ENCODE peak calls at places on chromosomes 3 and 15, in five cellular contexts. V, A, M, W and N are unnamed samples.

GRCh38 chr3:171753025-171753472 is 57.2 kb downstream of the PLD1 start:
- DNase-seq in V (no peak), A (peak; percentile 88), M (no peak), W (no peak), N (no peak)

GRCh38 chr15:100733786-100734185 is 131.4 kb downstream of the ASB7 start:
- DNase-seq in V (no peak), A (peak; percentile 66), W (no peak), M (no peak), N (no peak)

GRCh38 chr3:116087431-116087830 is 357.9 kb downstream of the LSAMP start:
- DNase-seq in M (peak; percentile 36), A (no peak), V (no peak), W (no peak), N (no peak)

GRCh38 chr3:73052857-73053256 is 8.6 kb upstream of the EBLN2 start:
- DNase-seq in V (no peak), M (no peak), A (no peak), W (no peak), N (no peak)

GRCh38 chr3:55885721-55886120 is 398.6 kb upstream of the WNT5A start:
- DNase-seq in V (no peak), M (no peak), W (no peak), A (no peak), N (no peak)

GRCh38 chr3:151460240-151460639 is 621 bp downstream of the IGSF10 start:
- DNase-seq in V (no peak), A (peak; percentile 30), M (no peak), W (no peak), N (no peak)

GRCh38 chr15:77858677-77859490 is 218.6 kb downstream of the TBC1D2B start:
- DNase-seq in W (no peak), V (no peak), M (no peak), A (no peak), N (no peak)

GRCh38 chr3:139309046-139309660 is 34.7 kb upstream of the MRPS22 start:
- DNase-seq in V (no peak), M (no peak), W (no peak), A (no peak), N (no peak)

GRCh38 chr3:58150130-58150663 is 60.6 kb downstream of the DNASE1L3 start:
- DNase-seq in M (no peak), A (no peak), W (no peak), V (no peak), N (no peak)

GRCh38 chr3:72380193-72380592 is 468.1 kb downstream of the SHQ1 start:
- DNase-seq in A (peak; percentile 59), V (no peak), W (no peak), M (no peak), N (no peak)

GRCh38 chr3:30310251-30310954 is 296.0 kb upstream of the TGFBR2 start:
- DNase-seq in M (no peak), W (no peak), A (peak; percentile 77), V (no peak), N (no peak)

GRCh38 chr3:30306896-30307295 is 299.5 kb upstream of the TGFBR2 start:
- DNase-seq in M (no peak), A (no peak), W (no peak), V (no peak), N (no peak)

GRCh38 chr3:30308131-30308530 is 298.3 kb upstream of the TGFBR2 start:
- DNase-seq in W (no peak), A (peak; percentile 75), M (no peak), V (no peak), N (no peak)

GRCh38 chr3:30305021-30305420 is 301.4 kb upstream of the TGFBR2 start:
- DNase-seq in A (no peak), M (no peak), W (no peak), V (no peak), N (no peak)

GRCh38 chr3:30307548-30307947 is 298.9 kb upstream of the TGFBR2 start:
- DNase-seq in V (no peak), A (no peak), W (no peak), M (no peak), N (no peak)
- TF ChIP-seq CTCF in V (no peak), A (no peak), W (no peak), M (no peak), N (no peak)

GRCh38 chr3:165624761-165625160 is 212.5 kb downstream of the BCHE start:
- DNase-seq in W (no peak), A (peak; percentile 31), M (no peak), V (no peak), N (no peak)
- TF ChIP-seq CTCF in W (no peak), A (peak; percentile 56), M (peak; percentile 32), V (no peak), N (no peak)

GRCh38 chr3:183697610-183698317 is at the start of gene YEATS2:
- DNase-seq in A (peak; percentile 39), W (peak; percentile 62), V (peak; percentile 75), M (peak; percentile 80), N (peak; percentile 97)
- TF ChIP-seq CTCF in A (no peak), W (no peak), V (no peak), M (no peak), N (no peak)

GRCh38 chr3:160598865-160599264 is 33.5 kb upstream of the KPNA4 start:
- DNase-seq in W (no peak), A (no peak), M (no peak), V (no peak), N (no peak)
- TF ChIP-seq CTCF in W (no peak), A (no peak), M (no peak), V (no peak), N (no peak)

GRCh38 chr15:62883938-62884479 is 158.5 kb upstream of the TPM1 start:
- DNase-seq in V (no peak), W (no peak), M (no peak), A (peak; percentile 81), N (no peak)
- TF ChIP-seq CTCF in V (no peak), W (no peak), M (no peak), A (no peak), N (no peak)

DNA sequence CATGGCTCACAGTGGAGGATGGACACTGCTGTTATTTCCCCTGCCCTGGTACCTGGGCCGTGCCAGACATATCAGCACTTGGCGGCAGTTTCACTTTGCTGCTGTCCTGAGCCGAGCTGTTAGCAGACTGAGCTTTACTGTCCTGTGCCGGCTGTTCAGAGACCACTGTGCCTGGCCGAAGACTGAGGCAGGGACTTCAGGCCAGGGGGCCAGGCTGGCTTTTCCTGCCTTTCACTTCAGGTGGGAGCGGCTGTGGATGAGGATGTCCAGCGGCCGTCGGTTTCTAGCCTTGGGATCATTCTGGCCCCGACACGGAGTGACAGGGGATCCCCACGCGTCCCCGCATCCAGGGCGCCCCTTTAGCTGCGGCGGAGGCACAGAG is 1.0 kb downstream of the ATP10A start:
- DNase-seq in A (peak; percentile 36), V (no peak), M (no peak), W (peak; percentile 29), N (no peak)
- TF ChIP-seq CTCF in A (no peak), V (no peak), M (no peak), W (no peak), N (no peak)

GRCh38 chr3:126526668-126527005 is 2.7 kb downstream of the CHST13 start:
- DNase-seq in W (no peak), V (no peak), M (peak; percentile 4), A (no peak), N (no peak)

GRCh38 chr3:126525853-126526667 is 2.1 kb downstream of the CHST13 start:
- DNase-seq in A (no peak), M (peak; percentile 12), W (no peak), V (no peak), N (no peak)

GRCh38 chr3:126525091-126525852 is 1.3 kb downstream of the CHST13 start:
- DNase-seq in W (no peak), A (no peak), V (no peak), M (peak; percentile 12), N (no peak)

GRCh38 chr3:126523745-126524428 is at the start of gene CHST13:
- DNase-seq in A (no peak), V (peak; percentile 77), W (no peak), M (peak; percentile 75), N (no peak)

DNA sequence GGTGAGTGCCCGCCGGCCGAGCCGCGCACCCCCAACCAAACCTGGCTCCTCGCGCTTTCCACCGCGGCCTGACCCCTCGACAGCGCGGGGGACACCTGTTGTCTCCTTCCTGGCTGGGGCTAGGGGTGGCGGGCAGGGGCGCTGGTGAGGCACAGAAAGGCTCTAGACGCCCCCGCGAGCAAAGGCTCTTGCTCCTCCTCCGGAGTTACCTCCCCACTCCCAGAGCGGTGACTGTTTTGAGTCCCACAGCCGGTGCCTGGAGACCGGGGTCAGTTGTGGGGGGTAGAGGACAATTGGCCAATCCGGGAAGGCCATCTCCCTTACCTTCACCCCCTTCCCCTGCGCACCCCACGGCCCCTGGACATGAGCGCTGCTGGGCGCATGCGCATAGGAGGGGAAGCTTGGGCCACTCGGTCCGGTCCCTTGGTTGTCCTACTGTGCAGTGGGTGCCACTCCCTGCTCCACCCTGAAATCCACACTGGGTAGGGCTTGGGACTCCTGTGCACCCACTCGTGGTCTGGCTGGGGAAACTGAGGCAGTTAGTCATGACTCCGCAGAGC is 554 bp downstream of the CHST13 start:
- DNase-seq in M (no peak), V (no peak), W (no peak), A (no peak), N (no peak)
- TF ChIP-seq CTCF in M (no peak), V (peak; percentile 21), W (no peak), A (no peak), N (no peak)